ENCODE peak calls at places on chromosomes 3 and 15, in ten cellular contexts. One of them, this sample, is unnamed.

GRCh38 chr3:32614956-32615355 is 44.3 kb upstream of the DYNC1LI1 start:
- DNase-seq in stromal cell of bone marrow: peak
- DNase-seq in AG20443: peak
- DNase-seq in SHP77 treated with DMSO at 0.1 percent for 48 hours: no peak
- DNase-seq in IMR-90: peak
- DNase-seq in CD8-positive, alpha-beta memory T cell: no peak
- DNase-seq in K562: no peak
- DNase-seq in fibroblast of lung: peak
- DNase-seq in HTR-8/SVneo: peak
- DNase-seq in astrocyte of the spinal cord: peak
- DNase-seq in this sample: no peak

GRCh38 chr15:44682211-44682610 is 18.7 kb upstream of the SPG11 start:
- DNase-seq in stromal cell of bone marrow: no peak
- DNase-seq in AG20443: no peak
- DNase-seq in SHP77 treated with DMSO at 0.1 percent for 48 hours: no peak
- DNase-seq in IMR-90: no peak
- DNase-seq in CD8-positive, alpha-beta memory T cell: no peak
- DNase-seq in K562: no peak
- DNase-seq in fibroblast of lung: no peak
- DNase-seq in HTR-8/SVneo: no peak
- DNase-seq in astrocyte of the spinal cord: no peak
- DNase-seq in this sample: no peak

GRCh38 chr3:101182734-101183133 is 137.6 kb downstream of the IMPG2 start:
- DNase-seq in stromal cell of bone marrow: no peak
- DNase-seq in AG20443: no peak
- DNase-seq in SHP77 treated with DMSO at 0.1 percent for 48 hours: no peak
- DNase-seq in IMR-90: peak
- DNase-seq in CD8-positive, alpha-beta memory T cell: no peak
- DNase-seq in K562: no peak
- DNase-seq in fibroblast of lung: peak
- DNase-seq in HTR-8/SVneo: no peak
- DNase-seq in astrocyte of the spinal cord: no peak
- DNase-seq in this sample: no peak

GRCh38 chr15:94185547-94186236 is 45.7 kb upstream of the MCTP2 start:
- DNase-seq in stromal cell of bone marrow: no peak
- DNase-seq in AG20443: no peak
- DNase-seq in SHP77 treated with DMSO at 0.1 percent for 48 hours: no peak
- DNase-seq in IMR-90: no peak
- DNase-seq in CD8-positive, alpha-beta memory T cell: no peak
- DNase-seq in K562: no peak
- DNase-seq in fibroblast of lung: no peak
- DNase-seq in HTR-8/SVneo: no peak
- DNase-seq in astrocyte of the spinal cord: no peak
- DNase-seq in this sample: no peak

GRCh38 chr3:61625429-61625828 is 64.1 kb downstream of the PTPRG start:
- DNase-seq in stromal cell of bone marrow: no peak
- DNase-seq in AG20443: no peak
- DNase-seq in SHP77 treated with DMSO at 0.1 percent for 48 hours: no peak
- DNase-seq in IMR-90: no peak
- DNase-seq in CD8-positive, alpha-beta memory T cell: no peak
- DNase-seq in K562: no peak
- DNase-seq in fibroblast of lung: no peak
- DNase-seq in HTR-8/SVneo: no peak
- DNase-seq in astrocyte of the spinal cord: no peak
- DNase-seq in this sample: no peak

GRCh38 chr3:50028336-50028735 is 60.4 kb upstream of the RBM5 start:
- DNase-seq in stromal cell of bone marrow: peak
- DNase-seq in AG20443: peak
- DNase-seq in SHP77 treated with DMSO at 0.1 percent for 48 hours: no peak
- DNase-seq in IMR-90: peak
- DNase-seq in CD8-positive, alpha-beta memory T cell: no peak
- DNase-seq in K562: no peak
- DNase-seq in fibroblast of lung: peak
- DNase-seq in HTR-8/SVneo: no peak
- DNase-seq in astrocyte of the spinal cord: peak
- DNase-seq in this sample: no peak

GRCh38 chr3:17742092-17742836 is at the start of gene TBC1D5:
- DNase-seq in stromal cell of bone marrow: peak
- DNase-seq in AG20443: peak
- DNase-seq in SHP77 treated with DMSO at 0.1 percent for 48 hours: peak
- DNase-seq in IMR-90: peak
- DNase-seq in CD8-positive, alpha-beta memory T cell: peak
- DNase-seq in K562: peak
- DNase-seq in fibroblast of lung: peak
- DNase-seq in HTR-8/SVneo: peak
- DNase-seq in astrocyte of the spinal cord: peak
- DNase-seq in this sample: peak

GRCh38 chr15:58551084-58551763 is 119.4 kb downstream of the LIPC start:
- DNase-seq in stromal cell of bone marrow: no peak
- DNase-seq in AG20443: no peak
- DNase-seq in SHP77 treated with DMSO at 0.1 percent for 48 hours: no peak
- DNase-seq in IMR-90: no peak
- DNase-seq in CD8-positive, alpha-beta memory T cell: no peak
- DNase-seq in K562: no peak
- DNase-seq in fibroblast of lung: no peak
- DNase-seq in HTR-8/SVneo: no peak
- DNase-seq in astrocyte of the spinal cord: no peak
- DNase-seq in this sample: no peak

GRCh38 chr3:174051191-174051590 is 653.6 kb downstream of the NLGN1 start:
- DNase-seq in stromal cell of bone marrow: no peak
- DNase-seq in AG20443: no peak
- DNase-seq in SHP77 treated with DMSO at 0.1 percent for 48 hours: no peak
- DNase-seq in IMR-90: no peak
- DNase-seq in CD8-positive, alpha-beta memory T cell: no peak
- DNase-seq in K562: no peak
- DNase-seq in fibroblast of lung: no peak
- DNase-seq in HTR-8/SVneo: no peak
- DNase-seq in astrocyte of the spinal cord: no peak
- DNase-seq in this sample: no peak

GRCh38 chr15:99435761-99436346 is 129.9 kb upstream of the MEF2A start:
- DNase-seq in stromal cell of bone marrow: no peak
- DNase-seq in AG20443: no peak
- DNase-seq in SHP77 treated with DMSO at 0.1 percent for 48 hours: no peak
- DNase-seq in IMR-90: no peak
- DNase-seq in CD8-positive, alpha-beta memory T cell: no peak
- DNase-seq in K562: no peak
- DNase-seq in fibroblast of lung: no peak
- DNase-seq in HTR-8/SVneo: no peak
- DNase-seq in astrocyte of the spinal cord: no peak
- DNase-seq in this sample: no peak

GRCh38 chr3:62923092-62923491 is 47.9 kb upstream of the CADPS start:
- DNase-seq in stromal cell of bone marrow: no peak
- DNase-seq in AG20443: no peak
- DNase-seq in SHP77 treated with DMSO at 0.1 percent for 48 hours: no peak
- DNase-seq in IMR-90: no peak
- DNase-seq in CD8-positive, alpha-beta memory T cell: no peak
- DNase-seq in K562: no peak
- DNase-seq in fibroblast of lung: peak
- DNase-seq in HTR-8/SVneo: no peak
- DNase-seq in astrocyte of the spinal cord: no peak
- DNase-seq in this sample: peak

GRCh38 chr3:31613131-31613626 is 80.5 kb downstream of the STT3B start:
- DNase-seq in stromal cell of bone marrow: no peak
- DNase-seq in AG20443: no peak
- DNase-seq in SHP77 treated with DMSO at 0.1 percent for 48 hours: no peak
- DNase-seq in IMR-90: peak
- DNase-seq in CD8-positive, alpha-beta memory T cell: no peak
- DNase-seq in K562: no peak
- DNase-seq in fibroblast of lung: no peak
- DNase-seq in HTR-8/SVneo: no peak
- DNase-seq in astrocyte of the spinal cord: no peak
- DNase-seq in this sample: peak

GRCh38 chr3:49119439-49119838 is 1.2 kb downstream of the USP19 start:
- DNase-seq in stromal cell of bone marrow: no peak
- DNase-seq in AG20443: peak
- DNase-seq in SHP77 treated with DMSO at 0.1 percent for 48 hours: no peak
- DNase-seq in IMR-90: peak
- DNase-seq in CD8-positive, alpha-beta memory T cell: no peak
- DNase-seq in K562: no peak
- DNase-seq in fibroblast of lung: peak
- DNase-seq in HTR-8/SVneo: no peak
- DNase-seq in astrocyte of the spinal cord: no peak
- DNase-seq in this sample: no peak

GRCh38 chr3:60772584-60772983 is 478.7 kb downstream of the FHIT start:
- DNase-seq in stromal cell of bone marrow: no peak
- DNase-seq in AG20443: no peak
- DNase-seq in SHP77 treated with DMSO at 0.1 percent for 48 hours: no peak
- DNase-seq in IMR-90: no peak
- DNase-seq in CD8-positive, alpha-beta memory T cell: no peak
- DNase-seq in K562: no peak
- DNase-seq in fibroblast of lung: no peak
- DNase-seq in HTR-8/SVneo: no peak
- DNase-seq in astrocyte of the spinal cord: no peak
- DNase-seq in this sample: no peak

GRCh38 chr3:60932669-60933068 is 318.6 kb downstream of the FHIT start:
- DNase-seq in stromal cell of bone marrow: no peak
- DNase-seq in AG20443: no peak
- DNase-seq in SHP77 treated with DMSO at 0.1 percent for 48 hours: no peak
- DNase-seq in IMR-90: no peak
- DNase-seq in CD8-positive, alpha-beta memory T cell: no peak
- DNase-seq in K562: no peak
- DNase-seq in fibroblast of lung: peak
- DNase-seq in HTR-8/SVneo: no peak
- DNase-seq in astrocyte of the spinal cord: peak
- DNase-seq in this sample: no peak

GRCh38 chr15:67406257-67406861 is 114.6 kb upstream of the C15orf61 start:
- DNase-seq in stromal cell of bone marrow: no peak
- DNase-seq in AG20443: no peak
- DNase-seq in SHP77 treated with DMSO at 0.1 percent for 48 hours: no peak
- DNase-seq in IMR-90: peak
- DNase-seq in CD8-positive, alpha-beta memory T cell: no peak
- DNase-seq in K562: peak
- DNase-seq in fibroblast of lung: peak
- DNase-seq in HTR-8/SVneo: no peak
- DNase-seq in astrocyte of the spinal cord: no peak
- DNase-seq in this sample: no peak

GRCh38 chr3:38489766-38490165 is 6.4 kb upstream of the EXOG start:
- DNase-seq in stromal cell of bone marrow: no peak
- DNase-seq in AG20443: no peak
- DNase-seq in SHP77 treated with DMSO at 0.1 percent for 48 hours: no peak
- DNase-seq in IMR-90: no peak
- DNase-seq in CD8-positive, alpha-beta memory T cell: no peak
- DNase-seq in K562: no peak
- DNase-seq in fibroblast of lung: no peak
- DNase-seq in HTR-8/SVneo: no peak
- DNase-seq in astrocyte of the spinal cord: no peak
- DNase-seq in this sample: no peak

GRCh38 chr15:83682476-83683162 is 28.7 kb downstream of the ADAMTSL3 start:
- DNase-seq in stromal cell of bone marrow: no peak
- DNase-seq in AG20443: no peak
- DNase-seq in SHP77 treated with DMSO at 0.1 percent for 48 hours: no peak
- DNase-seq in IMR-90: no peak
- DNase-seq in CD8-positive, alpha-beta memory T cell: no peak
- DNase-seq in K562: no peak
- DNase-seq in fibroblast of lung: no peak
- DNase-seq in HTR-8/SVneo: no peak
- DNase-seq in astrocyte of the spinal cord: no peak
- DNase-seq in this sample: no peak

GRCh38 chr15:22871481-22872076 is 33.1 kb downstream of the NIPA2 start:
- DNase-seq in stromal cell of bone marrow: no peak
- DNase-seq in AG20443: no peak
- DNase-seq in SHP77 treated with DMSO at 0.1 percent for 48 hours: no peak
- DNase-seq in IMR-90: no peak
- DNase-seq in CD8-positive, alpha-beta memory T cell: no peak
- DNase-seq in K562: no peak
- DNase-seq in fibroblast of lung: no peak
- DNase-seq in HTR-8/SVneo: no peak
- DNase-seq in astrocyte of the spinal cord: no peak
- DNase-seq in this sample: no peak

GRCh38 chr15:89760303-89761008 is 9.4 kb upstream of the MESP1 start:
- DNase-seq in stromal cell of bone marrow: peak
- DNase-seq in AG20443: peak
- DNase-seq in SHP77 treated with DMSO at 0.1 percent for 48 hours: no peak
- DNase-seq in IMR-90: peak
- DNase-seq in CD8-positive, alpha-beta memory T cell: peak
- DNase-seq in K562: peak
- DNase-seq in fibroblast of lung: peak
- DNase-seq in HTR-8/SVneo: peak
- DNase-seq in astrocyte of the spinal cord: peak
- DNase-seq in this sample: peak

GRCh38 chr15:64701051-64701450 is 74.3 kb downstream of the RBPMS2 start:
- DNase-seq in stromal cell of bone marrow: no peak
- DNase-seq in AG20443: no peak
- DNase-seq in SHP77 treated with DMSO at 0.1 percent for 48 hours: no peak
- DNase-seq in IMR-90: no peak
- DNase-seq in CD8-positive, alpha-beta memory T cell: no peak
- DNase-seq in K562: no peak
- DNase-seq in fibroblast of lung: no peak
- DNase-seq in HTR-8/SVneo: no peak
- DNase-seq in astrocyte of the spinal cord: no peak
- DNase-seq in this sample: no peak

GRCh38 chr3:10707984-10708868 is 107.8 kb upstream of the SLC6A11 start:
- DNase-seq in stromal cell of bone marrow: no peak
- DNase-seq in AG20443: no peak
- DNase-seq in SHP77 treated with DMSO at 0.1 percent for 48 hours: no peak
- DNase-seq in IMR-90: no peak
- DNase-seq in CD8-positive, alpha-beta memory T cell: no peak
- DNase-seq in K562: peak
- DNase-seq in fibroblast of lung: no peak
- DNase-seq in HTR-8/SVneo: no peak
- DNase-seq in astrocyte of the spinal cord: no peak
- DNase-seq in this sample: peak

This sample was measured in HuH-7.